ENCODE peak calls at places on chromosomes 16 and 17, in four cellular contexts. P is GM12864, E is cardiac fibroblast, Z is mesothelial cell of epicardium. M is an unnamed sample.

GRCh38 chr16:53745753-53746258 is 41.9 kb downstream of the FTO start:
- DNase-seq in P (no peak), E (peak; percentile 31), Z (no peak), M (no peak)

GRCh38 chr17:28950017-28950751 is 1.1 kb downstream of the PHF12 start:
- DNase-seq in Z (no peak), E (peak; percentile 52), P (no peak), M (peak; percentile 58)

GRCh38 chr17:73282629-73283028 is 20.9 kb upstream of the CPSF4L start:
- DNase-seq in Z (no peak), P (no peak), E (no peak), M (no peak)

GRCh38 chr17:2929881-2930533 is 133.4 kb downstream of the OR1D5 start:
- DNase-seq in E (peak; percentile 36), P (no peak), Z (no peak), M (peak; percentile 62)

GRCh38 chr17:77508047-77508715 is 367.4 kb downstream of the SEC14L1 start:
- DNase-seq in P (no peak), E (no peak), Z (no peak), M (no peak)

GRCh38 chr17:15914400-15915165 is 30.3 kb upstream of the ADORA2B start:
- DNase-seq in P (no peak), Z (no peak), E (peak; percentile 52), M (no peak)

GRCh38 chr16:48576927-48577326 is 33.1 kb downstream of the N4BP1 start:
- DNase-seq in P (no peak), E (no peak), Z (no peak), M (peak; percentile 38)

GRCh38 chr17:53680745-53681144 is 142.0 kb upstream of the KIF2B start:
- DNase-seq in Z (no peak), E (no peak), P (no peak), M (no peak)

GRCh38 chr16:1088295-1089170 is 7.5 kb downstream of the C1QTNF8 start:
- DNase-seq in E (no peak), Z (no peak), P (no peak), M (no peak)

GRCh38 chr17:676060-676745 is 38.4 kb downstream of the VPS53 start:
- DNase-seq in Z (no peak), P (no peak), E (peak; percentile 60), M (peak; percentile 32)

GRCh38 chr17:1730345-1731193 is 6.1 kb downstream of the WDR81 start:
- DNase-seq in Z (no peak), E (peak; percentile 92), P (no peak), M (peak; percentile 50)

GRCh38 chr16:54287018-54287757 is 601 bp upstream of the IRX3 start:
- DNase-seq in Z (no peak), E (no peak), P (no peak), M (no peak)

GRCh38 chr17:41836550-41837196 is 641 bp upstream of the NT5C3B start:
- DNase-seq in E (no peak), P (no peak), Z (no peak), M (no peak)

GRCh38 chr17:39486242-39486641 is 25.0 kb downstream of the CDK12 start:
- DNase-seq in E (no peak), P (no peak), Z (no peak), M (no peak)

GRCh38 chr16:63890072-63890471 is 1231.8 kb downstream of the CDH11 start:
- DNase-seq in Z (no peak), E (peak; percentile 71), P (no peak), M (no peak)

GRCh38 chr17:33292981-33293867 is at the start of gene ASIC2:
- DNase-seq in P (no peak), Z (peak; percentile 36), E (no peak), M (peak; percentile 3)

GRCh38 chr16:12833939-12834338 is 30.3 kb upstream of the CPPED1 start:
- DNase-seq in E (no peak), P (no peak), Z (no peak), M (peak; percentile 16)

GRCh38 chr17:60134396-60135159 is 15.2 kb upstream of the CA4 start:
- DNase-seq in E (peak; percentile 61), P (no peak), Z (no peak), M (peak; percentile 89)

GRCh38 chr16:69563605-69564580 is 1.9 kb upstream of the NFAT5 start:
- DNase-seq in Z (no peak), E (no peak), P (peak; percentile 83), M (peak; percentile 64)

GRCh38 chr16:63697736-63698135 is 1424.1 kb downstream of the CDH11 start:
- DNase-seq in Z (no peak), P (no peak), E (no peak), M (no peak)

GRCh38 chr17:47225436-47225858 is 16.3 kb downstream of the MYL4 start:
- DNase-seq in P (no peak), E (peak; percentile 90), Z (no peak), M (peak; percentile 100)

GRCh38 chr16:67713647-67714273 is 5.4 kb downstream of the GFOD2 start:
- DNase-seq in E (no peak), P (no peak), Z (no peak), M (no peak)

GRCh38 chr16:46586011-46586577 is 35.1 kb downstream of the SHCBP1 start:
- DNase-seq in P (no peak), E (no peak), Z (no peak), M (no peak)

GRCh38 chr16:89386337-89386736 is 104.0 kb downstream of the ANKRD11 start:
- DNase-seq in P (no peak), Z (no peak), E (no peak), M (no peak)

GRCh38 chr16:3963203-3963602 is 82.7 kb upstream of the CREBBP start:
- DNase-seq in Z (no peak), E (peak; percentile 22), P (no peak), M (peak; percentile 28)

GRCh38 chr17:78348055-78348745 is 11.7 kb downstream of the SOCS3 start:
- DNase-seq in P (no peak), Z (no peak), E (no peak), M (no peak)

GRCh38 chr17:56545056-56545455 is 48.4 kb upstream of the NOG start:
- DNase-seq in Z (no peak), P (no peak), E (no peak), M (no peak)

GRCh38 chr17:42680331-42680808 is 1.3 kb downstream of the CCR10 start:
- DNase-seq in Z (no peak), E (no peak), P (no peak), M (no peak)

GRCh38 chr16:67397812-67398545 is 4.7 kb upstream of the TPPP3 start:
- DNase-seq in Z (no peak), P (no peak), E (no peak), M (no peak)

GRCh38 chr17:81552244-81553017 is at the start of gene FAAP100:
- DNase-seq in E (peak; percentile 81), Z (peak; percentile 76), P (peak; percentile 39), M (peak; percentile 87)

GRCh38 chr16:52078716-52079655 is 468.0 kb downstream of the TOX3 start:
- DNase-seq in E (no peak), P (no peak), Z (no peak), M (no peak)

GRCh38 chr17:72219136-72219823 is 98.5 kb downstream of the SOX9 start:
- DNase-seq in Z (no peak), P (no peak), E (no peak), M (no peak)

GRCh38 chr16:67555795-67556212 is 6.5 kb upstream of the CTCF start:
- DNase-seq in P (no peak), Z (no peak), E (peak; percentile 47), M (peak; percentile 82)

GRCh38 chr17:73957564-73957963 is 245.9 kb upstream of the RPL38 start:
- DNase-seq in E (no peak), P (no peak), Z (no peak), M (no peak)

GRCh38 chr16:3954411-3954921 is 74.0 kb upstream of the CREBBP start:
- DNase-seq in E (peak; percentile 51), Z (no peak), P (no peak), M (no peak)

GRCh38 chr16:75460441-75460840 is 4.0 kb downstream of the TMEM170A start:
- DNase-seq in E (peak; percentile 34), Z (no peak), P (no peak), M (no peak)

GRCh38 chr17:46063239-46063638 is 64.2 kb downstream of the STH start:
- DNase-seq in P (no peak), E (peak; percentile 63), Z (no peak), M (no peak)

M was measured in dermis blood vessel endothelial cell.